ENCODE peak calls at places on chromosomes 11 and 22, in four cellular contexts. One of them, this sample, is unnamed.

GRCh38 chr11:71309181-71309580 is 56.8 kb upstream of the SHANK2 start:
- DNase-seq in GM23338: no peak
- DNase-seq in GM12865: no peak
- DNase-seq in lower lobe of right lung: no peak
- DNase-seq in this sample: no peak

GRCh38 chr11:69138265-69138664 is 17.5 kb upstream of the SMIM38 start:
- DNase-seq in lower lobe of right lung: no peak
- DNase-seq in GM12865: no peak
- DNase-seq in GM23338: no peak
- DNase-seq in this sample: peak; percentile 57

GRCh38 chr11:2186669-2187266 is 15.2 kb upstream of the TH start:
- DNase-seq in GM12865: peak; percentile 32
- DNase-seq in GM23338: peak; percentile 71
- DNase-seq in lower lobe of right lung: no peak
- DNase-seq in this sample: peak; percentile 22

GRCh38 chr11:69940246-69940610 is 121.0 kb upstream of the FGF3 start:
- DNase-seq in GM12865: no peak
- DNase-seq in GM23338: no peak
- DNase-seq in lower lobe of right lung: no peak
- DNase-seq in this sample: no peak

GRCh38 chr22:46576556-46577351 is 39.3 kb upstream of the CELSR1 start:
- DNase-seq in GM12865: peak; percentile 70
- DNase-seq in GM23338: peak; percentile 75
- DNase-seq in lower lobe of right lung: peak; percentile 70
- DNase-seq in this sample: peak; percentile 46

GRCh38 chr11:31117038-31117437 is 252.5 kb downstream of the DCDC1 start:
- DNase-seq in lower lobe of right lung: no peak
- DNase-seq in GM23338: no peak
- DNase-seq in GM12865: no peak
- DNase-seq in this sample: no peak

GRCh38 chr11:32874144-32874543 is 18.5 kb upstream of the QSER1 start:
- DNase-seq in GM12865: no peak
- DNase-seq in lower lobe of right lung: no peak
- DNase-seq in GM23338: no peak
- DNase-seq in this sample: no peak

GRCh38 chr11:77101043-77101537 is 1.6 kb upstream of the OMP start:
- DNase-seq in GM23338: peak; percentile 74
- DNase-seq in lower lobe of right lung: peak; percentile 5
- DNase-seq in GM12865: peak; percentile 22
- DNase-seq in this sample: peak; percentile 46

GRCh38 chr22:24230911-24231656 is 13.8 kb downstream of the GGT5 start:
- DNase-seq in GM12865: peak; percentile 52
- DNase-seq in lower lobe of right lung: peak; percentile 82
- DNase-seq in GM23338: peak; percentile 88
- DNase-seq in this sample: no peak

GRCh38 chr22:46107753-46108563 is 42.4 kb upstream of the PPARA start:
- DNase-seq in GM23338: no peak
- DNase-seq in lower lobe of right lung: no peak
- DNase-seq in GM12865: no peak
- DNase-seq in this sample: no peak

GRCh38 chr11:33377100-33377851 is 120.1 kb downstream of the HIPK3 start:
- DNase-seq in lower lobe of right lung: no peak
- DNase-seq in GM23338: no peak
- DNase-seq in GM12865: no peak
- DNase-seq in this sample: peak; percentile 42

GRCh38 chr22:35819421-35819820 is 101.7 kb downstream of the APOL5 start:
- DNase-seq in lower lobe of right lung: no peak
- DNase-seq in GM12865: no peak
- DNase-seq in GM23338: no peak
- DNase-seq in this sample: no peak

GRCh38 chr11:48055292-48056132 is 75.2 kb downstream of the PTPRJ start:
- DNase-seq in lower lobe of right lung: no peak
- DNase-seq in GM23338: peak; percentile 50
- DNase-seq in GM12865: peak; percentile 61
- DNase-seq in this sample: no peak

GRCh38 chr22:23187871-23188700 is 7.8 kb downstream of the BCR start:
- DNase-seq in lower lobe of right lung: no peak
- DNase-seq in GM23338: no peak
- DNase-seq in GM12865: no peak
- DNase-seq in this sample: no peak

GRCh38 chr11:91248199-91248807 is 976.3 kb upstream of the FAT3 start:
- DNase-seq in GM23338: peak; percentile 74
- DNase-seq in GM12865: peak; percentile 52
- DNase-seq in lower lobe of right lung: no peak
- DNase-seq in this sample: peak; percentile 59

GRCh38 chr22:17945851-17946690 is 78.3 kb downstream of the MICAL3 start:
- DNase-seq in GM12865: peak; percentile 65
- DNase-seq in lower lobe of right lung: no peak
- DNase-seq in GM23338: no peak
- DNase-seq in this sample: no peak

GRCh38 chr22:48957987-48958321 is 869.7 kb downstream of the BRD1 start:
- DNase-seq in GM12865: no peak
- DNase-seq in lower lobe of right lung: no peak
- DNase-seq in GM23338: no peak
- DNase-seq in this sample: no peak

GRCh38 chr11:124835918-124836317 is 29.3 kb upstream of the ROBO3 start:
- DNase-seq in GM23338: no peak
- DNase-seq in GM12865: no peak
- DNase-seq in lower lobe of right lung: no peak
- DNase-seq in this sample: no peak

GRCh38 chr11:46071091-46071490 is 50.2 kb downstream of the PHF21A start:
- DNase-seq in GM12865: no peak
- DNase-seq in GM23338: no peak
- DNase-seq in lower lobe of right lung: no peak
- DNase-seq in this sample: no peak

GRCh38 chr11:129973809-129974208 is 28.8 kb downstream of the PRDM10 start:
- DNase-seq in GM23338: peak; percentile 89
- DNase-seq in lower lobe of right lung: peak; percentile 69
- DNase-seq in GM12865: no peak
- DNase-seq in this sample: no peak

GRCh38 chr11:120925944-120926343 is 98.0 kb upstream of the TBCEL start:
- DNase-seq in lower lobe of right lung: no peak
- DNase-seq in GM23338: no peak
- DNase-seq in GM12865: peak; percentile 94
- DNase-seq in this sample: no peak

GRCh38 chr11:109527496-109527895 is 105.5 kb downstream of the C11orf87 start:
- DNase-seq in lower lobe of right lung: no peak
- DNase-seq in GM12865: no peak
- DNase-seq in GM23338: no peak
- DNase-seq in this sample: no peak

GRCh38 chr22:30882181-30882771 is 86.3 kb downstream of the MORC2 start:
- DNase-seq in GM12865: no peak
- DNase-seq in lower lobe of right lung: peak; percentile 13
- DNase-seq in GM23338: no peak
- DNase-seq in this sample: no peak

GRCh38 chr11:79157738-79158137 is 283.1 kb downstream of the TENM4 start:
- DNase-seq in GM23338: no peak
- DNase-seq in lower lobe of right lung: no peak
- DNase-seq in GM12865: no peak
- DNase-seq in this sample: no peak

GRCh38 chr22:48898524-48899377 is 928.9 kb downstream of the BRD1 start:
- DNase-seq in lower lobe of right lung: no peak
- DNase-seq in GM12865: no peak
- DNase-seq in GM23338: no peak
- DNase-seq in this sample: no peak

GRCh38 chr11:132883241-132883640 is 649.1 kb downstream of the OPCML start:
- DNase-seq in lower lobe of right lung: no peak
- DNase-seq in GM12865: no peak
- DNase-seq in GM23338: no peak
- DNase-seq in this sample: no peak

GRCh38 chr11:103967985-103968384 is 68.5 kb upstream of the DDI1 start:
- DNase-seq in GM12865: no peak
- DNase-seq in lower lobe of right lung: no peak
- DNase-seq in GM23338: no peak
- DNase-seq in this sample: no peak

GRCh38 chr11:15113381-15113780 is 1.3 kb upstream of the INSC start:
- DNase-seq in lower lobe of right lung: no peak
- DNase-seq in GM12865: peak; percentile 89
- DNase-seq in GM23338: no peak
- DNase-seq in this sample: no peak

GRCh38 chr22:47550524-47551437 is 788.3 kb downstream of the TBC1D22A start:
- DNase-seq in GM23338: no peak
- DNase-seq in GM12865: no peak
- DNase-seq in lower lobe of right lung: no peak
- DNase-seq in this sample: no peak

GRCh38 chr22:31952459-31952858 is 8.1 kb downstream of the YWHAH start:
- DNase-seq in lower lobe of right lung: no peak
- DNase-seq in GM12865: no peak
- DNase-seq in GM23338: no peak
- DNase-seq in this sample: peak; percentile 86

GRCh38 chr22:33028191-33028700 is 29.9 kb downstream of the SYN3 start:
- DNase-seq in GM23338: no peak
- DNase-seq in lower lobe of right lung: no peak
- DNase-seq in GM12865: no peak
- DNase-seq in this sample: no peak

GRCh38 chr11:17861036-17861755 is 126.6 kb downstream of the KCNC1 start:
- DNase-seq in GM23338: no peak
- DNase-seq in lower lobe of right lung: no peak
- DNase-seq in GM12865: no peak
- DNase-seq in this sample: no peak

GRCh38 chr22:30829901-30830550 is 135.4 kb downstream of the OSBP2 start:
- DNase-seq in GM12865: no peak
- DNase-seq in lower lobe of right lung: no peak
- DNase-seq in GM23338: no peak
- DNase-seq in this sample: peak; percentile 93

GRCh38 chr11:32451808-32452207 is 16.5 kb upstream of the WT1 start:
- DNase-seq in lower lobe of right lung: no peak
- DNase-seq in GM12865: no peak
- DNase-seq in GM23338: no peak
- DNase-seq in this sample: peak; percentile 94

GRCh38 chr22:46547883-46548244 is 10.4 kb upstream of the CELSR1 start:
- DNase-seq in lower lobe of right lung: peak; percentile 75
- DNase-seq in GM23338: no peak
- DNase-seq in GM12865: no peak
- DNase-seq in this sample: peak; percentile 83

GRCh38 chr11:45988922-45989321 is 66.5 kb downstream of the LARGE2 start:
- DNase-seq in GM12865: no peak
- DNase-seq in lower lobe of right lung: no peak
- DNase-seq in GM23338: no peak
- DNase-seq in this sample: no peak

GRCh38 chr11:102006835-102007566 is 40.2 kb upstream of the CFAP300 start:
- DNase-seq in GM12865: no peak
- DNase-seq in GM23338: no peak
- DNase-seq in lower lobe of right lung: no peak
- DNase-seq in this sample: no peak
- TF ChIP-seq CTCF in GM12865: no peak
- TF ChIP-seq CTCF in GM23338: no peak
- TF ChIP-seq CTCF in lower lobe of right lung: no peak
- TF ChIP-seq CTCF in this sample: no peak

DNA sequence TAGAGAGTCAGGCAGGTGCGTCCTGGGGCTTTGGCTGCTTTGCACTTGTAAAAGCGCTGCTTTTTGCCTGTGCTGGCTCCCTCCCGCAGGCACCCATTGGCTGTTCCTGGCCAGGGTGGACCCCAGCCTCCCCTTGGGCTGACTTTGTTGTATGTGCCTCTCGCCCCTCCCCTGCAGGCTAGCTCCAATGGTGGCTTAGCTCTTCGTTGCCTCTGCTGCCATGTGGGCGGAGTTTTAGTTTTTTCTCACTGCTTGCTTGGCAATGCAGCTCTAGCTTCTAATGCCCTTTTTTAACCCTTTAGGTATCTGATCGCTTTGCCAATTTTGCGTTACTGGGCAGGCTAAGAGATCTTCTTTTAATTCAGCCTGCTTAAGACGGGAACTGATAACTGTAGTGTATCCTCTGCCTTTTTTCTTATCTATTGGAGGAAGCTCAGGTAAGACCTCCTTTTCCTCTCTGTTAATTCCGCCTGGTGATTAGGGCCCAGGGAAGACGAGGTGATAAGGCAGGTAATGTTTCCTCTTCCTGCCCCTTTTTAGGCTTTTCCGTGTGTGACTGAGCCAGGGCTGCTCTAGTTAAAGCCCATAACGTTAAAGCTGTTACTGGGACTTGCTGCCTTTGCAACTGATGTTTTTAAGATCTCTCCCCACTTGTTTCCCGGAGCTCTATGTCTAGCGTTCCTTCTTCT is 11.8 kb upstream of the GLYATL1 start:
- DNase-seq in GM23338: peak; percentile 99
- DNase-seq in GM12865: no peak
- DNase-seq in lower lobe of right lung: no peak
- DNase-seq in this sample: peak; percentile 31
- H3K4me3 ChIP-seq in GM23338: peak overlapping the region; percentile 52
- H3K4me3 ChIP-seq in GM12865: no peak overlapping the region
- H3K4me3 ChIP-seq in lower lobe of right lung: no peak overlapping the region
- H3K4me3 ChIP-seq in this sample: no peak overlapping the region

GRCh38 chr11:43576834-43577521 is 103.6 kb upstream of the HSD17B12 start:
- DNase-seq in GM12865: peak; percentile 27
- DNase-seq in GM23338: peak; percentile 97
- DNase-seq in lower lobe of right lung: no peak
- DNase-seq in this sample: peak; percentile 62
- TF ChIP-seq CTCF in GM12865: peak; percentile 15
- TF ChIP-seq CTCF in GM23338: peak; percentile 58
- TF ChIP-seq CTCF in lower lobe of right lung: no peak
- TF ChIP-seq CTCF in this sample: peak; percentile 35

DNA sequence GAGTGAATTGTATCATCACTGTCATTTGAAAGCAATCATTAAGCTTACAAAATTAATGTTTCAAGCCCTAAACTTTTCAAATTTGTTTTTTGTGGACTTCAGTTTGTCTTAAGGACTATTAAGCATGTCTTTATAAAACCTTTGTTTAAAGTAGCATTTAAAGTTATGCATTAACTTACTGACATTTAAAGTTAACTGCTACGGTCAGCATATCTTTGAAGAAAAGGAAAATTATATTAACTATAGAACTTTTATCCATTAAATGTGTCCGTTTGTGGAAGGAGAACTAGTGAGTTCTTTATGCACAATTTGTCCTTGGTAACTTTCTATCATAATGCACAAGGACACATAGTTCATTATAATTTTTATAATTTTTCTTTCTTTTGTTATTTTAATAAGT is 103.4 kb downstream of the FANCF start:
- DNase-seq in lower lobe of right lung: no peak
- DNase-seq in GM23338: no peak
- DNase-seq in GM12865: no peak
- DNase-seq in this sample: no peak
- H3K4me3 ChIP-seq in lower lobe of right lung: no peak overlapping the region
- H3K4me3 ChIP-seq in GM23338: no peak overlapping the region
- H3K4me3 ChIP-seq in GM12865: no peak overlapping the region
- H3K4me3 ChIP-seq in this sample: no peak overlapping the region

GRCh38 chr22:19107730-19108074 is 14.5 kb downstream of the DGCR2 start:
- DNase-seq in lower lobe of right lung: no peak
- DNase-seq in GM23338: no peak
- DNase-seq in GM12865: no peak
- DNase-seq in this sample: no peak

GRCh38 chr22:19103881-19104821 is 18.1 kb downstream of the DGCR2 start:
- DNase-seq in GM12865: no peak
- DNase-seq in GM23338: no peak
- DNase-seq in lower lobe of right lung: no peak
- DNase-seq in this sample: no peak

GRCh38 chr22:19106886-19107729 is 15.1 kb downstream of the DGCR2 start:
- DNase-seq in GM23338: no peak
- DNase-seq in GM12865: no peak
- DNase-seq in lower lobe of right lung: no peak
- DNase-seq in this sample: no peak

GRCh38 chr22:19105456-19105855 is 16.8 kb downstream of the DGCR2 start:
- DNase-seq in lower lobe of right lung: no peak
- DNase-seq in GM12865: no peak
- DNase-seq in GM23338: no peak
- DNase-seq in this sample: no peak

GRCh38 chr22:19105867-19106802 is 16.1 kb downstream of the DGCR2 start:
- DNase-seq in GM23338: peak; percentile 51
- DNase-seq in lower lobe of right lung: no peak
- DNase-seq in GM12865: peak; percentile 51
- DNase-seq in this sample: no peak
- TF ChIP-seq CTCF in GM23338: peak; percentile 64
- TF ChIP-seq CTCF in lower lobe of right lung: peak; percentile 26
- TF ChIP-seq CTCF in GM12865: peak; percentile 49
- TF ChIP-seq CTCF in this sample: peak; percentile 28